ENCODE peak calls at places on chromosomes 7 and 10, in four cellular contexts. O is body of pancreas, J is keratinocyte, F is lower lobe of right lung. K is an unnamed sample.

GRCh38 chr7:2717293-2717904 is 29.4 kb downstream of the AMZ1 start:
- DNase-seq in O (no peak), J (no peak), F (peak), K (peak)

GRCh38 chr7:68783671-68784070 is 814.6 kb upstream of the AUTS2 start:
- DNase-seq in O (no peak), J (no peak), F (no peak), K (no peak)

GRCh38 chr7:92955081-92955480 is 118.7 kb upstream of the CDK6 start:
- DNase-seq in O (no peak), J (no peak), F (no peak), K (no peak)

GRCh38 chr10:11009471-11010308 is 8.0 kb upstream of the CELF2 start:
- DNase-seq in O (no peak), J (no peak), F (no peak), K (no peak)

GRCh38 chr10:27819781-27820531 is 74.3 kb upstream of the MKX start:
- DNase-seq in O (peak), J (no peak), F (no peak), K (no peak)

GRCh38 chr10:96377816-96378294 is 19.1 kb upstream of the OPALIN start:
- DNase-seq in O (no peak), J (no peak), F (no peak), K (peak)

GRCh38 chr7:108662783-108663182 is 93.1 kb downstream of the DNAJB9 start:
- DNase-seq in O (no peak), J (no peak), F (no peak), K (no peak)

GRCh38 chr7:93060865-93061264 is 56.9 kb downstream of the SAMD9 start:
- DNase-seq in O (no peak), J (no peak), F (no peak), K (no peak)

GRCh38 chr10:29127731-29128130 is 161.1 kb upstream of the LYZL1 start:
- DNase-seq in O (no peak), J (no peak), F (no peak), K (no peak)

GRCh38 chr7:96319444-96319843 is 2.5 kb downstream of the SLC25A13 start:
- DNase-seq in O (no peak), J (no peak), F (no peak), K (no peak)

GRCh38 chr10:58755688-58756087 is 243.0 kb downstream of the BICC1 start:
- DNase-seq in O (no peak), J (no peak), F (no peak), K (no peak)

GRCh38 chr7:70239930-70240329 is 641.7 kb downstream of the AUTS2 start:
- DNase-seq in O (no peak), J (no peak), F (no peak), K (no peak)

GRCh38 chr7:36141351-36141750 is 11.7 kb upstream of the EEPD1 start:
- DNase-seq in O (no peak), J (no peak), F (no peak), K (no peak)

GRCh38 chr10:46787321-46787615 is 124.0 kb upstream of the PTPN20 start:
- DNase-seq in O (peak), J (no peak), F (no peak), K (peak)

GRCh38 chr7:134009314-134010109 is 117.6 kb upstream of the LRGUK start:
- DNase-seq in O (no peak), J (no peak), F (no peak), K (no peak)

GRCh38 chr10:43137701-43137970 is 609 bp upstream of the CSGALNACT2 start:
- DNase-seq in O (no peak), J (no peak), F (peak), K (peak)

GRCh38 chr10:31509989-31510388 is 191.0 kb downstream of the ZEB1 start:
- DNase-seq in O (no peak), J (no peak), F (no peak), K (no peak)

DNA sequence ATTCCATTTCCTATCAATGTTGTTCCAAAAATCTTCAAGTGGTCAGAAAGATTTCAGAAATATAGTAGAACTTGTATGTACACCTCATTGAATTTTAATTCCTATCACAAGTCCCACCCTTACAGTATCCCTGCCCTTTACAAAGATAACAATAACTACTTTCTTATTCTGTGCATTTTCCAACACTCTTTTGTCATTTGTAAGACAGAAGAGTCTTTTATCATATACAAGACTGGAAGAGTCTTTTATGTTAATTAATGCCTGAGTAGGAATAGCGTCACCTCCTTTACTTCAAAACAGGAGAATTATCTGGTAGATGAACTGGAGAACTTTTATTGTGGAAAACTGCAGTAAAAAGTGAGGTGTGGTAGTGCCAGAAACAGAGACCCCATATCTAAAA is 193.9 kb upstream of the SEMA3C start:
- DNase-seq in O (no peak), J (no peak), F (no peak), K (no peak)
- H3K4me3 ChIP-seq in O (no peak), J (no peak), F (no peak), K (no peak)

GRCh38 chr7:41612386-41612785 is 90.5 kb downstream of the INHBA start:
- DNase-seq in O (no peak), J (no peak), F (no peak), K (no peak)

GRCh38 chr7:41612798-41613197 is 90.1 kb downstream of the INHBA start:
- DNase-seq in O (no peak), J (no peak), F (no peak), K (no peak)

GRCh38 chr7:41621953-41622831 is 80.7 kb downstream of the INHBA start:
- DNase-seq in O (no peak), J (no peak), F (no peak), K (no peak)

GRCh38 chr7:41617987-41618386 is 84.9 kb downstream of the INHBA start:
- DNase-seq in O (no peak), J (no peak), F (no peak), K (no peak)
- H3K27ac ChIP-seq in O (no peak), J (no peak), F (no peak), K (no peak)

DNA sequence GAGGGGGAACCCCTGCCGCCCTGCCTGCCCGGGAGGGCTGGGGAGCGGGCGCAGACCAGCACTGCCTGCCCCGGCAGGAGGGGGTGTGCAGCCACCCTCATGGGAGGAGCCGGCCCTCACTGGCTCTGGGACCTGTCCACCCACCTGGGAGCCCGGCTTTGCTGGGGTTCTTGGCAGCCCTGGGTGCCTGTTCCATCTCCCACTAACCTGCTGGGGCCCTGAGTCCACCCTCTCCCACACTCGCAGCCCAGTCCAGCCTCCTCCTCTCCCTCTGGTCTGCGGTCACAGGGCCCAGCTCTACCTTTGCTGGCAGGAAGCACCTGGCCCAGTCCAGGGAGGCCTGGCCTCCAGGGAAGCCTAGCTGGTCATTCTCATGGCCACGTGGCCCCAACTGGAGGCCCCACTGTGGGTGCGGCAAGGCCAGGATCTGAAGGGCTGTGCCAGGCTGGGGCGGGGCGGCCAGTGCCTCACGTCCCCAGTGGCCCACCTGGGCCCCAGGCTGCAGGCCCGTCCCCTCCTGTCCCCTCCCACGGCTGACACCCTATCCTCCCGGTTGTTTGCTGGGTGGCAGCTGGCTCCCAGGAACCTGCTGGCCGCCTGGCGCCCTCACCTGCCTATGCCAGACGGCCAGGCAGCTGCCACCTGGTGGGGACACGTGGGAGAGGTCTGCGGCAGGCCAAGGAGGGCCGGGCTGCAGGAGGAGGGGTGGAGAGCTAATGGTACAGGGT is at the start of gene TMEM184A:
- DNase-seq in O (peak), J (no peak), F (peak), K (peak)
- TF ChIP-seq CTCF in O (peak), J (peak), F (peak), K (peak)

GRCh38 chr7:27113991-27114866 is 11.7 kb upstream of the HOXA2 start:
- DNase-seq in O (no peak), J (no peak), F (no peak), K (no peak)
- H3K4me3 ChIP-seq in O (no peak), J (peak), F (peak), K (no peak)